ENCODE peak calls at places on chromosome X, in four cellular contexts. One of them, this sample, is unnamed.

GRCh38 chrX:131792356-131792749 is 230.7 kb upstream of the STK26 start:
- DNase-seq in MCF 10A: peak; percentile 95
- DNase-seq in HTR-8/SVneo: no peak
- DNase-seq in DMS153: no peak
- DNase-seq in this sample: no peak

GRCh38 chrX:148517191-148517590 is 16.8 kb downstream of the AFF2 start:
- DNase-seq in MCF 10A: peak; percentile 33
- DNase-seq in HTR-8/SVneo: no peak
- DNase-seq in DMS153: no peak
- DNase-seq in this sample: no peak

GRCh38 chrX:119990995-119991787 is 47.6 kb upstream of the NKAP start:
- DNase-seq in MCF 10A: no peak
- DNase-seq in HTR-8/SVneo: no peak
- DNase-seq in DMS153: no peak
- DNase-seq in this sample: no peak

GRCh38 chrX:30246769-30247489 is at the start of gene MAGEB1:
- DNase-seq in MCF 10A: no peak
- DNase-seq in HTR-8/SVneo: no peak
- DNase-seq in DMS153: no peak
- DNase-seq in this sample: no peak

GRCh38 chrX:130999360-130999759 is 58.8 kb upstream of the ARHGAP36 start:
- DNase-seq in MCF 10A: no peak
- DNase-seq in HTR-8/SVneo: no peak
- DNase-seq in DMS153: no peak
- DNase-seq in this sample: no peak

GRCh38 chrX:136303041-136303440 is 2.3 kb downstream of the ADGRG4 start:
- DNase-seq in MCF 10A: no peak
- DNase-seq in HTR-8/SVneo: no peak
- DNase-seq in DMS153: no peak
- DNase-seq in this sample: no peak

GRCh38 chrX:41491267-41492004 is 44.3 kb downstream of the NYX start:
- DNase-seq in MCF 10A: peak; percentile 89
- DNase-seq in HTR-8/SVneo: peak; percentile 42
- DNase-seq in DMS153: no peak
- DNase-seq in this sample: peak; percentile 80

GRCh38 chrX:16970977-16971376 is 24.5 kb downstream of the REPS2 start:
- DNase-seq in MCF 10A: peak; percentile 43
- DNase-seq in HTR-8/SVneo: no peak
- DNase-seq in DMS153: no peak
- DNase-seq in this sample: no peak

GRCh38 chrX:154714925-154715324 is 36.0 kb downstream of the GAB3 start:
- DNase-seq in MCF 10A: peak; percentile 80
- DNase-seq in HTR-8/SVneo: peak; percentile 23
- DNase-seq in DMS153: peak; percentile 15
- DNase-seq in this sample: peak; percentile 47

GRCh38 chrX:70264784-70265183 is 3.4 kb upstream of the ARR3 start:
- DNase-seq in MCF 10A: no peak
- DNase-seq in HTR-8/SVneo: no peak
- DNase-seq in DMS153: no peak
- DNase-seq in this sample: no peak

GRCh38 chrX:81257817-81258216 is 55.9 kb downstream of the SH3BGRL start:
- DNase-seq in MCF 10A: no peak
- DNase-seq in HTR-8/SVneo: no peak
- DNase-seq in DMS153: no peak
- DNase-seq in this sample: no peak

GRCh38 chrX:15475021-15475420 is 18.1 kb downstream of the PIR start:
- DNase-seq in MCF 10A: peak; percentile 79
- DNase-seq in HTR-8/SVneo: no peak
- DNase-seq in DMS153: no peak
- DNase-seq in this sample: no peak

GRCh38 chrX:38882894-38883620 is 81.8 kb downstream of the MID1IP1 start:
- DNase-seq in MCF 10A: peak; percentile 83
- DNase-seq in HTR-8/SVneo: no peak
- DNase-seq in DMS153: no peak
- DNase-seq in this sample: peak; percentile 89

GRCh38 chrX:41695464-41695863 is 6.7 kb downstream of the GPR34 start:
- DNase-seq in MCF 10A: no peak
- DNase-seq in HTR-8/SVneo: no peak
- DNase-seq in DMS153: no peak
- DNase-seq in this sample: no peak

GRCh38 chrX:133045986-133046385 is 50.9 kb downstream of the USP26 start:
- DNase-seq in MCF 10A: peak; percentile 32
- DNase-seq in HTR-8/SVneo: no peak
- DNase-seq in DMS153: no peak
- DNase-seq in this sample: peak; percentile 8

GRCh38 chrX:15204130-15204751 is 65.6 kb downstream of the ASB9 start:
- DNase-seq in MCF 10A: no peak
- DNase-seq in HTR-8/SVneo: no peak
- DNase-seq in DMS153: no peak
- DNase-seq in this sample: no peak

GRCh38 chrX:123920065-123920785 is 41.3 kb upstream of the STAG2 start:
- DNase-seq in MCF 10A: peak; percentile 49
- DNase-seq in HTR-8/SVneo: peak; percentile 20
- DNase-seq in DMS153: no peak
- DNase-seq in this sample: peak; percentile 85

This sample was measured in RKO.